ENCODE peak calls at places on chromosomes 11 and 22, in ten cellular contexts. One of them, this sample, is unnamed.

GRCh38 chr22:19629331-19629719 is 85.0 kb upstream of the SEPTIN5 start:
- DNase-seq in psoas muscle: no peak
- DNase-seq in stimulated activated naive CD4-positive, alpha-beta T cell: no peak
- DNase-seq in GM12865: no peak
- DNase-seq in effector memory CD8-positive, alpha-beta T cell: no peak
- DNase-seq in putamen: no peak
- DNase-seq in HEK293T: no peak
- DNase-seq in heart left ventricle: no peak
- DNase-seq in NCI-H748 treated with DMSO at 0.1 percent for 48 hours: no peak
- DNase-seq in NCI-H1417 treated with DMSO at 0.1 percent for 48 hours: no peak
- DNase-seq in this sample: no peak

GRCh38 chr22:31102441-31103081 is 4.8 kb downstream of the SELENOM start:
- DNase-seq in psoas muscle: peak
- DNase-seq in stimulated activated naive CD4-positive, alpha-beta T cell: no peak
- DNase-seq in GM12865: no peak
- DNase-seq in effector memory CD8-positive, alpha-beta T cell: no peak
- DNase-seq in putamen: no peak
- DNase-seq in HEK293T: no peak
- DNase-seq in heart left ventricle: peak
- DNase-seq in NCI-H748 treated with DMSO at 0.1 percent for 48 hours: no peak
- DNase-seq in NCI-H1417 treated with DMSO at 0.1 percent for 48 hours: no peak
- DNase-seq in this sample: no peak

GRCh38 chr11:29183301-29183700 is 833.5 kb downstream of the KCNA4 start:
- DNase-seq in psoas muscle: no peak
- DNase-seq in stimulated activated naive CD4-positive, alpha-beta T cell: no peak
- DNase-seq in GM12865: no peak
- DNase-seq in effector memory CD8-positive, alpha-beta T cell: no peak
- DNase-seq in putamen: no peak
- DNase-seq in HEK293T: no peak
- DNase-seq in heart left ventricle: no peak
- DNase-seq in NCI-H748 treated with DMSO at 0.1 percent for 48 hours: no peak
- DNase-seq in NCI-H1417 treated with DMSO at 0.1 percent for 48 hours: no peak
- DNase-seq in this sample: no peak

GRCh38 chr11:2776351-2777061 is 76.7 kb upstream of the KCNQ1OT1 start:
- DNase-seq in psoas muscle: peak
- DNase-seq in stimulated activated naive CD4-positive, alpha-beta T cell: no peak
- DNase-seq in GM12865: no peak
- DNase-seq in effector memory CD8-positive, alpha-beta T cell: no peak
- DNase-seq in putamen: no peak
- DNase-seq in HEK293T: no peak
- DNase-seq in heart left ventricle: peak
- DNase-seq in NCI-H748 treated with DMSO at 0.1 percent for 48 hours: no peak
- DNase-seq in NCI-H1417 treated with DMSO at 0.1 percent for 48 hours: no peak
- DNase-seq in this sample: peak

GRCh38 chr11:110148775-110149744 is 55.9 kb downstream of the ZC3H12C start:
- DNase-seq in psoas muscle: no peak
- DNase-seq in stimulated activated naive CD4-positive, alpha-beta T cell: no peak
- DNase-seq in GM12865: peak
- DNase-seq in effector memory CD8-positive, alpha-beta T cell: no peak
- DNase-seq in putamen: no peak
- DNase-seq in HEK293T: no peak
- DNase-seq in heart left ventricle: no peak
- DNase-seq in NCI-H748 treated with DMSO at 0.1 percent for 48 hours: no peak
- DNase-seq in NCI-H1417 treated with DMSO at 0.1 percent for 48 hours: no peak
- DNase-seq in this sample: no peak

GRCh38 chr22:19817561-19818263 is 37.0 kb downstream of the GNB1L start:
- DNase-seq in psoas muscle: no peak
- DNase-seq in stimulated activated naive CD4-positive, alpha-beta T cell: no peak
- DNase-seq in GM12865: no peak
- DNase-seq in effector memory CD8-positive, alpha-beta T cell: no peak
- DNase-seq in putamen: no peak
- DNase-seq in HEK293T: no peak
- DNase-seq in heart left ventricle: peak
- DNase-seq in NCI-H748 treated with DMSO at 0.1 percent for 48 hours: no peak
- DNase-seq in NCI-H1417 treated with DMSO at 0.1 percent for 48 hours: no peak
- DNase-seq in this sample: no peak

GRCh38 chr11:119783466-119784400 is 54.7 kb upstream of the NECTIN1 start:
- DNase-seq in psoas muscle: no peak
- DNase-seq in stimulated activated naive CD4-positive, alpha-beta T cell: no peak
- DNase-seq in GM12865: peak
- DNase-seq in effector memory CD8-positive, alpha-beta T cell: no peak
- DNase-seq in putamen: no peak
- DNase-seq in HEK293T: no peak
- DNase-seq in heart left ventricle: peak
- DNase-seq in NCI-H748 treated with DMSO at 0.1 percent for 48 hours: no peak
- DNase-seq in NCI-H1417 treated with DMSO at 0.1 percent for 48 hours: no peak
- DNase-seq in this sample: no peak

GRCh38 chr11:2248242-2248641 is 22.1 kb downstream of the ASCL2 start:
- DNase-seq in psoas muscle: no peak
- DNase-seq in stimulated activated naive CD4-positive, alpha-beta T cell: no peak
- DNase-seq in GM12865: no peak
- DNase-seq in effector memory CD8-positive, alpha-beta T cell: no peak
- DNase-seq in putamen: no peak
- DNase-seq in HEK293T: no peak
- DNase-seq in heart left ventricle: no peak
- DNase-seq in NCI-H748 treated with DMSO at 0.1 percent for 48 hours: no peak
- DNase-seq in NCI-H1417 treated with DMSO at 0.1 percent for 48 hours: no peak
- DNase-seq in this sample: no peak

GRCh38 chr11:75800728-75801361 is 14.2 kb upstream of the UVRAG start:
- DNase-seq in psoas muscle: no peak
- DNase-seq in stimulated activated naive CD4-positive, alpha-beta T cell: no peak
- DNase-seq in GM12865: no peak
- DNase-seq in effector memory CD8-positive, alpha-beta T cell: no peak
- DNase-seq in putamen: no peak
- DNase-seq in HEK293T: no peak
- DNase-seq in heart left ventricle: no peak
- DNase-seq in NCI-H748 treated with DMSO at 0.1 percent for 48 hours: no peak
- DNase-seq in NCI-H1417 treated with DMSO at 0.1 percent for 48 hours: no peak
- DNase-seq in this sample: no peak

GRCh38 chr11:13970986-13971385 is 8.5 kb downstream of the SPON1 start:
- DNase-seq in psoas muscle: no peak
- DNase-seq in stimulated activated naive CD4-positive, alpha-beta T cell: no peak
- DNase-seq in GM12865: peak
- DNase-seq in effector memory CD8-positive, alpha-beta T cell: no peak
- DNase-seq in putamen: no peak
- DNase-seq in HEK293T: no peak
- DNase-seq in heart left ventricle: no peak
- DNase-seq in NCI-H748 treated with DMSO at 0.1 percent for 48 hours: peak
- DNase-seq in NCI-H1417 treated with DMSO at 0.1 percent for 48 hours: peak
- DNase-seq in this sample: no peak

GRCh38 chr11:118438314-118438931 is 2.1 kb downstream of the KMT2A start:
- DNase-seq in psoas muscle: no peak
- DNase-seq in stimulated activated naive CD4-positive, alpha-beta T cell: peak
- DNase-seq in GM12865: peak
- DNase-seq in effector memory CD8-positive, alpha-beta T cell: peak
- DNase-seq in putamen: peak
- DNase-seq in HEK293T: peak
- DNase-seq in heart left ventricle: peak
- DNase-seq in NCI-H748 treated with DMSO at 0.1 percent for 48 hours: no peak
- DNase-seq in NCI-H1417 treated with DMSO at 0.1 percent for 48 hours: no peak
- DNase-seq in this sample: peak

This sample was measured in T-cell.